ENCODE peak calls at places on chromosomes 3 and 15, in six cellular contexts. W is tibial nerve, D is esophagus muscularis mucosa, C is A549, O is sigmoid colon, N is ovary. L is an unnamed sample.

GRCh38 chr3:127406309-127407025 is 118.6 kb upstream of the PRR20G start:
- DNase-seq in W (no peak), D (no peak), C (peak; percentile 51), O (peak; percentile 40), N (no peak), L (no peak)

GRCh38 chr3:187269486-187269885 is 22.1 kb downstream of the MASP1 start:
- DNase-seq in W (no peak), D (no peak), C (no peak), O (no peak), N (no peak), L (no peak)

GRCh38 chr15:74403981-74404563 is 29.7 kb downstream of the SEMA7A start:
- DNase-seq in W (no peak), D (no peak), C (no peak), O (no peak), N (peak; percentile 59), L (no peak)

GRCh38 chr15:48963524-48964113 is at the start of gene SHC4:
- DNase-seq in W (peak; percentile 74), D (no peak), C (peak; percentile 63), O (peak; percentile 87), N (peak; percentile 62), L (no peak)

GRCh38 chr3:50604628-50605588 is 6.7 kb downstream of the CISH start:
- DNase-seq in W (peak; percentile 55), D (no peak), C (no peak), O (no peak), N (peak; percentile 89), L (peak; percentile 81)

GRCh38 chr3:58824285-58824684 is 157.7 kb upstream of the FAM3D start:
- DNase-seq in W (peak; percentile 38), D (no peak), C (peak; percentile 46), O (no peak), N (no peak), L (no peak)

GRCh38 chr3:13134879-13135206 is 61.6 kb upstream of the IQSEC1 start:
- DNase-seq in W (no peak), D (no peak), C (no peak), O (peak; percentile 40), N (no peak), L (peak; percentile 6)

GRCh38 chr3:124699686-124700396 is 30.4 kb upstream of the UMPS start:
- DNase-seq in W (no peak), D (no peak), C (no peak), O (no peak), N (no peak), L (no peak)

GRCh38 chr3:51677358-51677757 is 6.3 kb downstream of the TEX264 start:
- DNase-seq in W (no peak), D (no peak), C (no peak), O (peak; percentile 25), N (no peak), L (no peak)

GRCh38 chr15:66253643-66254363 is at the start of gene MEGF11:
- DNase-seq in W (no peak), D (no peak), C (peak; percentile 42), O (no peak), N (peak; percentile 38), L (no peak)

GRCh38 chr3:16916840-16917239 is 32.1 kb downstream of the PLCL2 start:
- DNase-seq in W (no peak), D (no peak), C (no peak), O (no peak), N (no peak), L (no peak)

GRCh38 chr3:10284496-10284895 is 8.3 kb downstream of the GHRL start:
- DNase-seq in W (no peak), D (no peak), C (no peak), O (no peak), N (no peak), L (no peak)

GRCh38 chr3:189758186-189758585 is 127.0 kb downstream of the TP63 start:
- DNase-seq in W (no peak), D (no peak), C (no peak), O (no peak), N (no peak), L (no peak)

GRCh38 chr15:88166330-88166993 is 90.1 kb downstream of the NTRK3 start:
- DNase-seq in W (no peak), D (no peak), C (no peak), O (no peak), N (no peak), L (no peak)

GRCh38 chr3:124812291-124813265 is 74.6 kb downstream of the ITGB5 start:
- DNase-seq in W (peak; percentile 52), D (peak; percentile 95), C (peak; percentile 91), O (peak; percentile 90), N (peak; percentile 53), L (peak; percentile 45)

GRCh38 chr3:146077181-146077580 is 83.8 kb downstream of the PLOD2 start:
- DNase-seq in W (no peak), D (no peak), C (no peak), O (no peak), N (no peak), L (no peak)

GRCh38 chr3:10516835-10517465 is 11.6 kb upstream of the ATP2B2 start:
- DNase-seq in W (no peak), D (no peak), C (no peak), O (peak; percentile 46), N (no peak), L (peak; percentile 7)

GRCh38 chr3:8981700-8982099 is 18.4 kb upstream of the RAD18 start:
- DNase-seq in W (no peak), D (peak; percentile 89), C (no peak), O (no peak), N (no peak), L (no peak)

GRCh38 chr3:137171834-137172603 is 214.2 kb downstream of the IL20RB start:
- DNase-seq in W (no peak), D (no peak), C (no peak), O (no peak), N (no peak), L (no peak)

GRCh38 chr3:129824926-129825541 is 68.5 kb downstream of the TMCC1 start:
- DNase-seq in W (no peak), D (no peak), C (peak; percentile 69), O (no peak), N (no peak), L (no peak)

GRCh38 chr15:52566889-52567288 is 1.9 kb downstream of the ARPP19 start:
- DNase-seq in W (no peak), D (no peak), C (no peak), O (no peak), N (no peak), L (no peak)

GRCh38 chr3:65411367-65411766 is 627.4 kb downstream of the MAGI1 start:
- DNase-seq in W (no peak), D (no peak), C (no peak), O (no peak), N (no peak), L (no peak)

GRCh38 chr3:65408531-65409181 is 630.1 kb downstream of the MAGI1 start:
- DNase-seq in W (no peak), D (no peak), C (no peak), O (no peak), N (no peak), L (no peak)

DNA sequence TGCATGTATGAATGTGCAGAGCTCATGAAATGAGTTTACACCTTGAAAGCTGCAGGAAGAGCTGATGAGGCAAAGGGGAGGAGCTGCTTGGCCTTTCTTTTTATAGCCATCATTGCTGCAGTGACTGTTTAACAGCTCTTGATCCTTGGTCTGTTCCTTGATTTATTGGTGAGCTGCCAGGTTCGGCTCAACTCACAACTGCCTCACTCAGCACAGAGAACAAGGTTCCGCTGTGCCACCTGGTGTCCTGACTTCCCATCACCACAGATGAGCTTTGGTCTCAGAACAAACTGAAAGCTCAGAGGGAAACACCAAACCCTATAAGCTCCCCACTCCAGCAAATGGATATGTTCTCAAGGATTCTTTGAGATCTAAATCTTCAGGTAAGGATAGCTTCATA is 626.1 kb downstream of the MAGI1 start:
- DNase-seq in W (peak; percentile 18), D (no peak), C (no peak), O (peak; percentile 90), N (no peak), L (no peak)
- H3K27ac ChIP-seq in W (no peak overlapping the region), D (no peak overlapping the region), C (no peak overlapping the region), O (peak overlapping the region; percentile 68), N (no peak overlapping the region), L (no peak overlapping the region)

GRCh38 chr3:41272667-41273066 is 73.4 kb downstream of the CTNNB1 start:
- DNase-seq in W (no peak), D (no peak), C (no peak), O (no peak), N (no peak), L (no peak)

GRCh38 chr3:41265823-41266273 is 66.5 kb downstream of the CTNNB1 start:
- DNase-seq in W (no peak), D (no peak), C (peak; percentile 31), O (no peak), N (no peak), L (no peak)

GRCh38 chr3:41265011-41265545 is 65.8 kb downstream of the CTNNB1 start:
- DNase-seq in W (no peak), D (no peak), C (peak; percentile 36), O (no peak), N (no peak), L (peak; percentile 54)

GRCh38 chr3:41267975-41268640 is 68.8 kb downstream of the CTNNB1 start:
- DNase-seq in W (no peak), D (no peak), C (peak; percentile 94), O (no peak), N (no peak), L (no peak)
- TF ChIP-seq EP300 in W (no peak), D (no peak), C (peak; percentile 76), O (no peak), N (no peak), L (no peak)

DNA sequence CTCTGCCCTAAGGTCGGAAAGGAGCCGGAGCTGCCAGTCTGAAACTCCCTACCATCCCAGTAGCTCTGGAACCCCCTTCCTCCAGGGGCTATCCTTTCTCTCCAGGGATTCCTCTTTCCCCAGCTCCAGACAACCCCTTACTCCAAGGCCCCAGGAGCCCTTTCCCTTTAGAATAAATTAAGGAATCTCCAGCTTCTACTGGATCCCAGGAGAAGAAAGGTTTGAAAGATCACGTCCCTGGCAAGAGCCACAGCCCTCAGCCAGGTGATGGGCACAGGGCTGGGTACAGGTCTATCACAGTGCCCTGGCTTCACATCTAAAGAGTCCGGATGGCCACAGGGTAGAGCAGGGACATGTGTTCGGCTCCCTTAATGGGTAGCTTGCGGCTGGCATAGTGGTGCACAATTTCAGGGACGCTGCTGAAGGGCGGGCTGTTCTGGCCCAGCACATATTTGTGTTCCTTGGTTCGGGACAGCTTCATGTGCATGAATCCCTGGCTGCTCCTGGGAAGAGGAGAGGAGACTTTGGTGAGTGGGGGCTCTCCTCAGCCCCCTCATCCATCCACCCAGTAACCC is 20.0 kb downstream of the SHF start:
- DNase-seq in W (no peak), D (no peak), C (no peak), O (no peak), N (no peak), L (no peak)
- H3K27ac ChIP-seq in W (peak overlapping the region; percentile 92), D (peak overlapping the region; percentile 98), C (peak overlapping the region; percentile 92), O (peak overlapping the region; percentile 94), N (peak overlapping the region; percentile 97), L (peak overlapping the region; percentile 95)

GRCh38 chr3:56124546-56124945 is 343.7 kb downstream of the ERC2 start:
- DNase-seq in W (no peak), D (no peak), C (no peak), O (no peak), N (no peak), L (no peak)

GRCh38 chr3:56122911-56123310 is 345.4 kb downstream of the ERC2 start:
- DNase-seq in W (no peak), D (no peak), C (no peak), O (no peak), N (no peak), L (no peak)

GRCh38 chr3:56123487-56123886 is 344.8 kb downstream of the ERC2 start:
- DNase-seq in W (no peak), D (no peak), C (no peak), O (no peak), N (no peak), L (no peak)

GRCh38 chr3:56126632-56127031 is 341.6 kb downstream of the ERC2 start:
- DNase-seq in W (no peak), D (no peak), C (no peak), O (no peak), N (no peak), L (no peak)

GRCh38 chr3:56125358-56126005 is 342.8 kb downstream of the ERC2 start:
- DNase-seq in W (no peak), D (no peak), C (peak; percentile 26), O (peak; percentile 75), N (no peak), L (no peak)
- TF ChIP-seq EP300 in W (no peak), D (no peak), C (no peak), O (no peak), N (no peak), L (no peak)

L was measured in upper lobe of left lung.